ENCODE peak calls at places on chromosome X, in five cellular contexts. K is H1, V is neuronal stem cell, Q is mesendoderm, B is IMR-90. I is an unnamed sample.

GRCh38 chrX:9515973-9516538 is 51.2 kb downstream of the TBL1X start:
- DNase-seq in V (no peak), Q (no peak), B (no peak), K (no peak), I (no peak)

GRCh38 chrX:14014526-14014925 is 15.2 kb downstream of the GEMIN8 start:
- DNase-seq in V (no peak), Q (no peak), B (no peak), K (no peak), I (no peak)

GRCh38 chrX:118973389-118974087 is 880 bp upstream of the LONRF3 start:
- DNase-seq in B (no peak), Q (no peak), K (no peak), V (no peak), I (no peak)

GRCh38 chrX:138711399-138712347 is at the start of gene FGF13:
- DNase-seq in V (peak), B (no peak), Q (peak), K (peak), I (peak)

GRCh38 chrX:20742106-20742505 is 475.4 kb upstream of the RPS6KA3 start:
- DNase-seq in V (no peak), K (no peak), B (no peak), Q (no peak), I (no peak)

GRCh38 chrX:82125103-82125502 is 923.2 kb downstream of the SH3BGRL start:
- DNase-seq in B (no peak), V (no peak), Q (no peak), K (no peak), I (no peak)

GRCh38 chrX:18674417-18674787 is 2.5 kb upstream of the RS1 start:
- DNase-seq in K (no peak), B (no peak), Q (no peak), V (peak), I (peak)

GRCh38 chrX:20265221-20265725 is 1.4 kb downstream of the RPS6KA3 start:
- DNase-seq in V (no peak), Q (peak), B (peak), K (no peak), I (peak)

GRCh38 chrX:74291577-74291963 is 12.4 kb upstream of the ZCCHC13 start:
- DNase-seq in B (no peak), Q (no peak), V (no peak), K (no peak), I (no peak)

GRCh38 chrX:118418811-118419251 is 72.9 kb downstream of the WDR44 start:
- DNase-seq in V (no peak), K (peak), Q (peak), B (no peak), I (peak)

GRCh38 chrX:86141786-86142185 is 6.5 kb upstream of the DACH2 start:
- DNase-seq in K (no peak), B (no peak), V (no peak), Q (no peak), I (no peak)

GRCh38 chrX:15790766-15791380 is 589 bp downstream of the ZRSR2 start:
- DNase-seq in V (no peak), B (peak), Q (no peak), K (no peak), I (no peak)

GRCh38 chrX:8341814-8342590 is 122.6 kb upstream of the VCX3B start:
- DNase-seq in B (no peak), Q (no peak), V (no peak), K (no peak), I (no peak)

GRCh38 chrX:115960440-115961084 is 210.0 kb upstream of the AGTR2 start:
- DNase-seq in K (no peak), B (no peak), V (no peak), Q (peak), I (no peak)

GRCh38 chrX:114841051-114841450 is 176.4 kb downstream of the IL13RA2 start:
- DNase-seq in K (no peak), Q (peak), V (no peak), B (peak), I (no peak)

GRCh38 chrX:80432863-80433262 is 12.6 kb downstream of the TENT5D start:
- DNase-seq in B (no peak), K (no peak), Q (no peak), V (no peak), I (no peak)

GRCh38 chrX:104254442-104255115 is at the start of gene ESX1:
- DNase-seq in V (no peak), K (no peak), Q (no peak), B (no peak), I (peak)

GRCh38 chrX:68997911-68998310 is 167.3 kb downstream of the PJA1 start:
- DNase-seq in V (no peak), B (peak), K (no peak), Q (no peak), I (no peak)

GRCh38 chrX:149881081-149881711 is at the start of gene MAGEA8:
- DNase-seq in K (no peak), Q (peak), B (no peak), V (no peak), I (peak)

GRCh38 chrX:20863649-20864048 is 510.6 kb upstream of the CNKSR2 start:
- DNase-seq in Q (no peak), B (no peak), K (no peak), V (no peak), I (no peak)

GRCh38 chrX:11117751-11118150 is 6.6 kb downstream of the HCCS start:
- DNase-seq in K (no peak), V (no peak), B (no peak), Q (no peak), I (no peak)

GRCh38 chrX:2629316-2630168 is 61.6 kb upstream of the CD99 start:
- DNase-seq in B (no peak), Q (no peak), K (no peak), V (no peak), I (no peak)

GRCh38 chrX:140439455-140439854 is 65.4 kb downstream of the SOX3 start:
- DNase-seq in B (no peak), V (peak), K (peak), Q (peak), I (peak)

GRCh38 chrX:41695464-41695863 is 6.7 kb downstream of the GPR34 start:
- DNase-seq in K (no peak), B (peak), V (no peak), Q (peak), I (no peak)

GRCh38 chrX:47743504-47743903 is 84.5 kb upstream of the UXT start:
- DNase-seq in V (no peak), Q (no peak), B (peak), K (no peak), I (no peak)

GRCh38 chrX:72634321-72634720 is 61.7 kb upstream of the HDAC8 start:
- DNase-seq in Q (no peak), V (no peak), K (no peak), B (no peak), I (no peak)

GRCh38 chrX:63250253-63250868 is 100.8 kb downstream of the SPIN4 start:
- DNase-seq in V (peak), K (no peak), B (peak), Q (peak), I (peak)

GRCh38 chrX:152926279-152926678 is 28.4 kb downstream of the ZNF185 start:
- DNase-seq in K (no peak), Q (peak), B (peak), V (peak), I (peak)

GRCh38 chrX:4265036-4265435 is 551.6 kb upstream of the PRKX start:
- DNase-seq in V (no peak), Q (no peak), B (no peak), K (no peak), I (no peak)

GRCh38 chrX:334331-334891 is 15.8 kb upstream of the GTPBP6 start:
- DNase-seq in V (no peak), Q (no peak), B (no peak), K (no peak), I (no peak)

GRCh38 chrX:16712825-16713155 is 321 bp upstream of the CTPS2 start:
- DNase-seq in B (no peak), Q (peak), K (no peak), V (no peak), I (no peak)

GRCh38 chrX:66164470-66164869 is 423 bp downstream of the HEPH start:
- DNase-seq in V (peak), Q (peak), B (no peak), K (no peak), I (no peak)

GRCh38 chrX:152817082-152817744 is 13.3 kb downstream of the CETN2 start:
- DNase-seq in B (peak), Q (peak), V (no peak), K (no peak), I (no peak)

GRCh38 chrX:151871244-151871643 is 41.4 kb upstream of the MAGEA4 start:
- DNase-seq in Q (no peak), K (no peak), V (no peak), B (peak), I (no peak)

GRCh38 chrX:78333521-78333920 is 6.1 kb upstream of the CYSLTR1 start:
- DNase-seq in V (no peak), Q (peak), K (no peak), B (no peak), I (no peak)

GRCh38 chrX:120791013-120791643 is 84.5 kb downstream of the CT47B1 start:
- DNase-seq in B (peak), Q (peak), K (no peak), V (no peak), I (no peak)

GRCh38 chrX:154526901-154527675 is 11.1 kb upstream of the FAM3A start:
- DNase-seq in B (peak), Q (peak), V (peak), K (no peak), I (peak)
- H2BK5ac ChIP-seq in B (peak), Q (no peak), V (no peak), K (no peak), I (no peak)

GRCh38 chrX:49922291-49923241 is at the start of gene CLCN5:
- DNase-seq in K (peak), B (peak), V (peak), Q (peak), I (peak)
- H2BK5ac ChIP-seq in K (no peak), B (no peak), V (no peak), Q (no peak), I (no peak)

GRCh38 chrX:40158036-40158706 is 60.4 kb upstream of the BCOR start:
- DNase-seq in K (no peak), Q (peak), V (no peak), B (peak), I (peak)
- H2BK5ac ChIP-seq in K (peak), Q (no peak), V (no peak), B (no peak), I (no peak)

GRCh38 chrX:22135171-22135711 is 103.1 kb downstream of the PHEX start:
- DNase-seq in B (peak), V (no peak), Q (no peak), K (no peak), I (no peak)
- H2BK5ac ChIP-seq in B (peak), V (no peak), Q (no peak), K (no peak), I (no peak)

GRCh38 chrX:44542567-44543325 is at the start of gene FUNDC1:
- DNase-seq in K (peak), V (peak), Q (peak), B (peak), I (peak)
- H2BK5ac ChIP-seq in K (no peak), V (no peak), Q (no peak), B (peak), I (no peak)

I was measured in H9.